ENCODE peak calls at places on chromosome 6, in seven cellular contexts. A is cardiac muscle cell, X is tibial nerve, I is pancreas, N is heart right ventricle, R is WERI-Rb-1, S is prostate gland. M is an unnamed sample. For H3K27me3, the result is how much of the 10 kb centered on the place peaks cover.

GRCh38 chr6:86969573-86969972 is 32.2 kb downstream of the HTR1E start:
- DNase-seq in A (no peak), X (no peak), I (no peak), N (no peak), R (no peak), S (no peak), M (no peak)

GRCh38 chr6:113313841-113314240 is 543.3 kb upstream of the MARCKS start:
- DNase-seq in A (no peak), X (no peak), I (no peak), N (no peak), R (no peak), S (no peak), M (no peak)

GRCh38 chr6:139172151-139172550 is 37.3 kb downstream of the HECA start:
- DNase-seq in A (no peak), X (no peak), I (no peak), N (no peak), R (no peak), S (no peak), M (no peak)

GRCh38 chr6:117907600-117908245 is 659 bp downstream of the SLC35F1 start:
- DNase-seq in A (peak), X (no peak), I (peak), N (no peak), R (peak), S (no peak), M (no peak)

GRCh38 chr6:99241905-99242534 is 107.5 kb downstream of the FAXC start:
- DNase-seq in A (peak), X (no peak), I (no peak), N (peak), R (peak), S (peak), M (peak)

GRCh38 chr6:2378891-2379652 is 133.7 kb upstream of the GMDS start:
- DNase-seq in A (no peak), X (no peak), I (no peak), N (no peak), R (no peak), S (no peak), M (no peak)

GRCh38 chr6:161228911-161229591 is 44.8 kb downstream of the AGPAT4 start:
- DNase-seq in A (no peak), X (no peak), I (no peak), N (no peak), R (no peak), S (no peak), M (peak)

GRCh38 chr6:46903175-46903574 is 18.6 kb downstream of the ADGRF5 start:
- DNase-seq in A (peak), X (no peak), I (no peak), N (peak), R (no peak), S (no peak), M (no peak)

GRCh38 chr6:90375681-90376439 is 79.2 kb upstream of the BACH2 start:
- DNase-seq in A (no peak), X (peak), I (no peak), N (peak), R (no peak), S (peak), M (peak)

GRCh38 chr6:9659848-9660247 is 755.0 kb downstream of the TFAP2A start:
- DNase-seq in A (no peak), X (no peak), I (no peak), N (no peak), R (no peak), S (no peak), M (no peak)

GRCh38 chr6:170189236-170189635 is 101.6 kb downstream of the DLL1 start:
- DNase-seq in A (no peak), X (peak), I (peak), N (no peak), R (no peak), S (peak), M (no peak)

GRCh38 chr6:155314773-155315515 is 660 bp upstream of the TFB1M start:
- DNase-seq in A (no peak), X (peak), I (peak), N (peak), R (peak), S (no peak), M (peak)

GRCh38 chr6:72554203-72554564 is 67.7 kb upstream of the KCNQ5 start:
- DNase-seq in A (no peak), X (no peak), I (no peak), N (no peak), R (no peak), S (no peak), M (no peak)

GRCh38 chr6:160270347-160270746 is 11.7 kb upstream of the SLC22A2 start:
- DNase-seq in A (no peak), X (no peak), I (no peak), N (no peak), R (no peak), S (no peak), M (no peak)

GRCh38 chr6:125207956-125208355 is 54.4 kb downstream of the TPD52L1 start:
- DNase-seq in A (no peak), X (no peak), I (no peak), N (no peak), R (no peak), S (no peak), M (no peak)

GRCh38 chr6:4459032-4459431 is 317.2 kb upstream of the CDYL start:
- DNase-seq in A (no peak), X (no peak), I (no peak), N (no peak), R (no peak), S (no peak), M (peak)

GRCh38 chr6:75431379-75431778 is 62.2 kb downstream of the FILIP1 start:
- DNase-seq in A (peak), X (no peak), I (no peak), N (peak), R (peak), S (no peak), M (no peak)

GRCh38 chr6:17473554-17473953 is 80.2 kb downstream of the CAP2 start:
- DNase-seq in A (peak), X (no peak), I (no peak), N (peak), R (no peak), S (no peak), M (no peak)

GRCh38 chr6:99344289-99344688 is 5.2 kb downstream of the FAXC start:
- DNase-seq in A (no peak), X (no peak), I (no peak), N (no peak), R (no peak), S (no peak), M (peak)

GRCh38 chr6:169592558-169592957 is 109.3 kb downstream of the WDR27 start:
- DNase-seq in A (no peak), X (no peak), I (no peak), N (no peak), R (no peak), S (no peak), M (peak)

GRCh38 chr6:92945799-92946198 is 473.6 kb downstream of the EPHA7 start:
- DNase-seq in A (no peak), X (no peak), I (no peak), N (no peak), R (no peak), S (no peak), M (no peak)

GRCh38 chr6:56547687-56548086 is 95.0 kb downstream of the DST start:
- DNase-seq in A (no peak), X (no peak), I (no peak), N (no peak), R (no peak), S (no peak), M (no peak)

GRCh38 chr6:160102956-160103824 is 18.4 kb upstream of the SLC22A1 start:
- DNase-seq in A (peak), X (peak), I (no peak), N (no peak), R (peak), S (no peak), M (no peak)

GRCh38 chr6:129525055-129525454 is 184.9 kb downstream of the ARHGAP18 start:
- DNase-seq in A (no peak), X (no peak), I (no peak), N (no peak), R (no peak), S (no peak), M (no peak)

GRCh38 chr6:8389034-8389818 is 46.1 kb downstream of the SLC35B3 start:
- DNase-seq in A (no peak), X (no peak), I (no peak), N (no peak), R (no peak), S (no peak), M (no peak)

GRCh38 chr6:29014729-29015608 is 9.9 kb upstream of the ZNF311 start:
- DNase-seq in A (no peak), X (no peak), I (no peak), N (no peak), R (peak), S (no peak), M (no peak)
- TF ChIP-seq CTCF in A (no peak), X (no peak), I (no peak), N (no peak), R (peak), S (no peak), M (peak)

DNA sequence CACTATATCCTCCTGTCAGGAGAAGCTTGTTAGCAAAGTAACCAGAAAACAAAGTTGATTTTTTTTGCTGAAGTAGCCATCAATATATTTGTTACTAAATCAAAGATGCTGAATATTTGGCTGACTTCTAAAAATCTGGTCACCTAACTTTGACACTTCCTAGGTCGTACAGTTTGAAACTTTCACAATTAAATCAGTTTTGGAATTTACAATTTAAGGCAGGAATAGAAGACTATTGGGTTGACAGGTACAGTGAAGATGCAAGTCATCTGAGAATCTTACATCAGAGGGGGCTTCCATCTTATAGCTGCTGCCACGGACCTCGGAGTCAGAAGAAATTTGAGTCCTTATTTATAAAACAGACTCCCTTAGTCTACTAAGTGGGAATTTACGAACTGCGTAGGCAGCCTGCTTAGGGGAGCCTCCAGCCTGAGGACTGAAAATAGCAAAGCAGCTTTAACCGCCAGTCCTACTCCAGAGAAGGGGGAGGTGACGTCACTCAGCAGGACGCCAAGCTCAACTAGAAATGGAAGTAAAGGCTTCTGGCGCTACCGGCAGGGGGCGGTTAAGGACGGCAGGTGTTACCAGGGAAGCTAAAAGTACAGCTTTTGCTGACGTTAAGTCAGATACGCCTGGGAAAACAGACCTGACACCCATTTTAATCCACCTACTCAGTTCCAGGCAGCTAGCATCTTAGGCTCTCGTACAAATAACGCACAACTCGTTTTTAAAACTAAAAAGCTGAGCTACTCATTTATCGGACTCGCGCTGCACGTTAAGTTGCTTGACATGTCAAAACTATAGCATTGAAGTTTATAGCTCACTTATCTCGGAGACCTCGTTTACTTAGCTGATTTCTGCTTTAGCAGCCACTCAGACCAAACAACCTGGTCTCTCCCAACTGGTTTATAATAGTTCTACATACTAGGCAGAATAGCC is 61.1 kb upstream of the HFE start:
- DNase-seq in A (peak), X (peak), I (peak), N (peak), R (peak), S (peak), M (peak)
- H3K4me3 ChIP-seq in A (peak), X (peak), I (peak), N (peak), R (peak), S (peak), M (peak)

GRCh38 chr6:166166314-166167257 is 1.1 kb downstream of the TBXT start:
- DNase-seq in A (no peak), X (no peak), I (no peak), N (no peak), R (no peak), S (no peak), M (no peak)

GRCh38 chr6:166165558-166166313 is 1.9 kb downstream of the TBXT start:
- DNase-seq in A (no peak), X (no peak), I (no peak), N (no peak), R (no peak), S (no peak), M (no peak)

GRCh38 chr6:166167801-166168615 is at the start of gene TBXT:
- DNase-seq in A (no peak), X (no peak), I (no peak), N (no peak), R (peak), S (no peak), M (no peak)

GRCh38 chr6:166168616-166169548 is 1.2 kb upstream of the TBXT start:
- DNase-seq in A (no peak), X (no peak), I (no peak), N (no peak), R (no peak), S (no peak), M (no peak)

GRCh38 chr6:166167258-166167731 is 356 bp downstream of the TBXT start:
- DNase-seq in A (no peak), X (no peak), I (no peak), N (no peak), R (peak), S (no peak), M (no peak)
- H3K27me3 ChIP-seq in A (half or more), X (half or more), I (under half), N (half or more), R (under half), S (under half), M (half or more)

DNA sequence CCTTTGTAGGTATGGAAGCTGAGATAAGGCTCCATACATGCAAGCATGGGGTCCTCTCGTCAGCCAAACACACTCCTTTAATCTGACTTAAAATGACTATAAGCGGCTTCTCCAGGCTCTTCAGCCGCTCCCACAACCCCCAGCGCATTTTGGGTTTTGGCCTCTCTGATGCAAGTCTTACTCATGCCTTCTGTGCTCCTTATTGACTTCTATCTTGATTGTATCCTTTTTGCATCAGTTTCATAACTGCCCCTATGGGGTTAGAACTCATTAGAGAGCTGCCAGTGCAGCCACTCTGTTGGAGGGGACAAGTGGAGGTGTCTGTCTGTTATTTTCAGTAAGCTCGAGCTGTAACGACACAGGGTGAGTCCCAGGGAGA is 70.1 kb upstream of the TAB2 start:
- DNase-seq in A (no peak), X (no peak), I (no peak), N (no peak), R (no peak), S (no peak), M (no peak)
- TF ChIP-seq CTCF in A (no peak), X (no peak), I (no peak), N (no peak), R (no peak), S (no peak), M (no peak)

DNA sequence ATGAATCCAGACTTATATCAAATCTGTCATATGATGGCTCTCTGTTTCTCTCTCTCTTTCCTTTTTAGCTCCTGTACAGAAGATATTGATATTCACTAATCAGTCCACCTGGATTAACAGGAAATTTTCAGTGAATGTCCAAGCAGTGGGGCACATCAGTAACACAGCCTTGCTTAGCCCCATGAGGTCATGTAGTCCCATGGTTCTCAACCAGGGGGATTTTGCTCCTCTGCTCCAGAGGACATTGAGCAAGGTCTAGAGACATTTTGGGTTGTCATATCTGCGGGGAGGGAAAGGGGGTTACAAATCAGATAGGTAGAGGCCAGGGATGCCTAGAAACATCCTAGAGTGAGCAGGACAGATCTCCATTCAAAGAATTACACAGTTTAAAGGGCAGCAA is 810 bp downstream of the GSTA1 start:
- DNase-seq in A (no peak), X (no peak), I (no peak), N (no peak), R (no peak), S (no peak), M (no peak)
- H3K4me3 ChIP-seq in A (no peak), X (no peak), I (peak), N (no peak), R (no peak), S (no peak), M (no peak)

DNA sequence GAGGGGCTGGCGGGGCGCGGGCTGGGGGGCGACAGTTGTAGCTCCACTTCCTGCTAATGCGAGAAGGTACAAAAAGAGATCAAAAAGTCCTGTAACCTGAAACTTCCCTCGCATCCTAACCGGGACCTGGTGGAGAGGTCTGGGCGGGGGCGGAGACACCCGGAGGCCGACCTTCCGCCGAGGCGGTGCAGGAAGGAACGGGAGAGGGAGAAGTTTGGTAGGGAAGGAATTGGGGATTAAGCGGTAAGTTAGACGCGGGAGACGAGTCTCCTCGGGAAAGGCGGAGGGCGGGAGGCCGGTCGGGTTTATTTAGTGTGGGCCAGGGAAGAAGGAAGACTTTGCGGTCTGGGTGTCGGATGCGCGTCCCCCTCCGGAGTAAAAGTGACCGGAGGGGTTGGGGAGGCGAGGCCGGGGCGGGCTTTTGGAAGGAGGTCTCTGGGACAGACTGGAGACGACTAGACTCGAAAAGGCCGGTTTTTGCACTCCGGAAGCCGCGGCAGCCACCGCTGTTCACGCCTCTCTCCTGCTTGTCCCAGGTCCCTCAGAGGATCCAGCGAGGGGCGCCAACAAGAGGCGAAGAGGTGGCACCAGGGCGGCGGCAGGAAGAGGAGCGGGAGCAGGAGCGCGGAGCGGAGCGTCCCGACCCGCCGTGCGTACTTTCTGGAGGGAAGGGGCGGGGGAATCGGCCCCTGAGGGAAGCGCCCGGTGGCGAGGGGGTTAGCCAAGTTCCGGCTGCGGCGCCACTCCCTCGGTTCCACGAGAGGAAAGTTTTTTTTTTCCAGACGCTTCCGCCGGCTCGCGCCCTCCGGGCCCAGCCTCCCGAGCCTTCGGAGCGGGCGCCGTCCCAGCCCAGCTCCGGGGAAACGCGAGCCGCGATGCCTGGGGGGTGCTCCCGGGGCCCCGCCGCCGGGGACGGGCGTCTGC is 732 bp downstream of the TPBG start:
- DNase-seq in A (peak), X (peak), I (peak), N (peak), R (peak), S (peak), M (no peak)
- H3K27me3 ChIP-seq in A (under half), X (under half), I (under half), N (under half), R (under half), S (under half), M (under half)

GRCh38 chr6:41963371-41963770 is 21.8 kb upstream of the CCND3 start:
- DNase-seq in A (no peak), X (no peak), I (no peak), N (no peak), R (no peak), S (no peak), M (no peak)
- TF ChIP-seq CTCF in A (no peak), X (no peak), I (no peak), N (no peak), R (no peak), S (no peak), M (no peak)

DNA sequence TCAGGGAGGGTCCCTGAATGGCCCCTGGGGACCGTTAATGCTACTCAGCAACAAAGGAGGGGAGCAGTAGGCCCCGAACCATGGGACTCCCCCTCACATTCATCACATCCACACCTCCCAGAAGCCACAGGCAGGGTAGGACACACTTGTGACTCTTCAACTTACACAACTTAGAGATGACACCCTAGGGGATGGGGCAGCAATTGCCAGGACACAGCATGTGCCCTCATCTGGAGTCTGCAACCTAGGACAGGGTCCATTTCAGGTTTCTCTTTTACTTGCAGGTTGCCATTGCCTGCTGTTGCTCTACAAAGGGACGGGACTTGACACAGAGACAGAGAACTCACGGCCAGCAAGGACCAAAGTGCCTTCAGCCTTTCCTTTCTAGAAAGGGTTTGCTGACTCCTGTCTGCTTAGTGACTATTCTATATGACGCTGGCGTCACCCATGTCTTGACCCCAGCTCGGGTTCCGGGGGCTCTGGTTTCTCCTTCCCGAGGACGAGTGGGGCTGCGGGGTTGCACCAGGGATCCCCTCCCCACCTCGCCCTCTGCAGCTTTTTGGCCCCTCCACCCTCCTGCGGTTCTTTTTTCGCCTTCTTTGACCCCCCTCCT is 642 bp downstream of the ULBP3 start:
- DNase-seq in A (no peak), X (no peak), I (no peak), N (no peak), R (no peak), S (no peak), M (no peak)
- H3K4me3 ChIP-seq in A (peak), X (peak), I (peak), N (peak), R (peak), S (peak), M (peak)

M was measured in AG04450.